ENCODE peak calls at places on chromosomes 2 and 18, in five cellular contexts. E is endothelial cell of umbilical vein, T is suprapubic skin, I is HCT116, K is prostate gland. P is an unnamed sample. For H3K4me1, the result is how much of the 10 kb centered on the place peaks cover.

GRCh38 chr2:154900963-154901517 is 202.5 kb downstream of the KCNJ3 start:
- DNase-seq in E (no peak), T (no peak), I (no peak), K (no peak), P (no peak)

GRCh38 chr2:11121099-11121822 is 34.0 kb upstream of the SLC66A3 start:
- DNase-seq in E (no peak), T (no peak), I (no peak), K (no peak), P (no peak)

GRCh38 chr2:43542285-43542933 is 53.4 kb downstream of the THADA start:
- DNase-seq in E (peak), T (no peak), I (peak), K (no peak), P (no peak)

GRCh38 chr2:208142255-208142924 is 3.6 kb downstream of the CRYGB start:
- DNase-seq in E (peak), T (no peak), I (no peak), K (no peak), P (no peak)

GRCh38 chr2:41965886-41966285 is 81.9 kb upstream of the PKDCC start:
- DNase-seq in E (peak), T (peak), I (no peak), K (no peak), P (no peak)

GRCh38 chr18:22194151-22194598 is 24.8 kb downstream of the GATA6 start:
- DNase-seq in E (peak), T (no peak), I (no peak), K (no peak), P (no peak)

GRCh38 chr2:214481204-214481603 is 70.3 kb downstream of the VWC2L start:
- DNase-seq in E (no peak), T (no peak), I (no peak), K (no peak), P (no peak)

GRCh38 chr2:23497063-23497462 is 112.1 kb downstream of the KLHL29 start:
- DNase-seq in E (peak), T (no peak), I (no peak), K (no peak), P (no peak)

GRCh38 chr18:28404721-28405120 is 227.8 kb upstream of the CDH2 start:
- DNase-seq in E (no peak), T (no peak), I (no peak), K (no peak), P (no peak)

GRCh38 chr2:208099682-208100081 is 24.6 kb downstream of the CRYGD start:
- DNase-seq in E (no peak), T (no peak), I (no peak), K (no peak), P (no peak)

GRCh38 chr2:55425449-55425848 is 5.8 kb upstream of the CCDC88A start:
- DNase-seq in E (peak), T (no peak), I (no peak), K (no peak), P (no peak)

GRCh38 chr2:3650140-3650944 is 7.7 kb upstream of the ALLC start:
- DNase-seq in E (no peak), T (no peak), I (no peak), K (no peak), P (no peak)

GRCh38 chr2:121824264-121824663 is 68.8 kb downstream of the TSN start:
- DNase-seq in E (no peak), T (no peak), I (no peak), K (no peak), P (no peak)

GRCh38 chr2:95329891-95330822 is 33.0 kb downstream of the KCNIP3 start:
- DNase-seq in E (no peak), T (no peak), I (no peak), K (no peak), P (no peak)

GRCh38 chr2:69641887-69642708 is 1.4 kb downstream of the AAK1 start:
- DNase-seq in E (peak), T (no peak), I (no peak), K (no peak), P (no peak)

GRCh38 chr2:69644506-69644979 is 1.0 kb upstream of the AAK1 start:
- DNase-seq in E (no peak), T (no peak), I (no peak), K (no peak), P (no peak)

GRCh38 chr2:69643602-69644505 is at the start of gene AAK1:
- DNase-seq in E (peak), T (peak), I (peak), K (peak), P (peak)

GRCh38 chr2:69645026-69645425 is 1.5 kb upstream of the AAK1 start:
- DNase-seq in E (peak), T (no peak), I (no peak), K (no peak), P (no peak)

DNA sequence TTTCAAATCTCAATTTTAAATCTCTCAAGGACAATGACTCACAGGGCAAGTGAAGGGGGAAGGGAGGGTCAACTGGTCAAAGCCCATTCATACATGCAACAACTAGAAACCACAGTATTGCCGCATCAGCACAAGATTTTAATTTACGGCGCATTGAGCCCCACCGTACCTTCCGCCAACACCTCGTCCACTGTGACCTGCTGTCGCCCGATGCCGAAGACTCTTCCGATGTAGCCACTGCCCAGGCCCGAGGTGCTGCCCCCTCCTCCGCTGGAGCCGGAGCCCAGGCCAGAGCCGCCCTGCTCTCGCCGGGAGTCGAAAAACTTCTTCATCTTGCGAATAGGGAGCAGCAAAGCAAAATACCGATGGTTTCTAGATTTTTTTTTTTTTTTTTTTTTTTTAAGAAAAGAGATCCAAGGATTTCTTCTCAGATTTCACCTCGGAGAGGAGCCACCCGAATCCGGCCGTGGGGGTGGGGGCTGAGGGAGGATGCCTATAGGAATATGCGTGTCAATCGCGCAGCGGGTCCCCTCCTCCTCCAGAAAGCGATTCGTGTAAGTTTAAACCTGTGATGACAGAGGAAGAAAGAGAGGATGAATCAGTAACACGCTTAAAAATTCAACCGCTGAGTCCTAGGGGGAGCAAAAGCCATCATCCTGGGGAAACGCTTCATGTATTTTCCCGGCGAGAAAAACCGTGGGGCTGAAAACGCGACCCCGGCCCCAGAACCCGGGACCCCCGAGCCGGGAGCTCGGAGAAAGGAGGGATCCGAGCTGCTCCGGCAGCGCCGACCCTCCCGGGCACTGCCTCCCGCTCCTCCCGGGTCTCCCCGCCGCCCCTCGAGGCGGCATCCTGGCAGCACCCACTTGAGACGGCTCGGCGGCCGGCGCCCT is 584 bp downstream of the AAK1 start:
- DNase-seq in E (peak), T (peak), I (no peak), K (peak), P (no peak)
- H3K4me1 ChIP-seq in E (under half), T (half or more), I (under half), K (under half), P (half or more)

GRCh38 chr2:20585710-20586378 is 65.1 kb downstream of the HS1BP3 start:
- DNase-seq in E (no peak), T (peak), I (no peak), K (no peak), P (no peak)

GRCh38 chr2:20584045-20584636 is 66.8 kb downstream of the HS1BP3 start:
- DNase-seq in E (no peak), T (no peak), I (peak), K (no peak), P (no peak)

GRCh38 chr2:20585351-20585709 is 65.6 kb downstream of the HS1BP3 start:
- DNase-seq in E (no peak), T (no peak), I (no peak), K (no peak), P (no peak)

GRCh38 chr2:20583425-20583881 is 67.4 kb downstream of the HS1BP3 start:
- DNase-seq in E (no peak), T (peak), I (no peak), K (no peak), P (no peak)

DNA sequence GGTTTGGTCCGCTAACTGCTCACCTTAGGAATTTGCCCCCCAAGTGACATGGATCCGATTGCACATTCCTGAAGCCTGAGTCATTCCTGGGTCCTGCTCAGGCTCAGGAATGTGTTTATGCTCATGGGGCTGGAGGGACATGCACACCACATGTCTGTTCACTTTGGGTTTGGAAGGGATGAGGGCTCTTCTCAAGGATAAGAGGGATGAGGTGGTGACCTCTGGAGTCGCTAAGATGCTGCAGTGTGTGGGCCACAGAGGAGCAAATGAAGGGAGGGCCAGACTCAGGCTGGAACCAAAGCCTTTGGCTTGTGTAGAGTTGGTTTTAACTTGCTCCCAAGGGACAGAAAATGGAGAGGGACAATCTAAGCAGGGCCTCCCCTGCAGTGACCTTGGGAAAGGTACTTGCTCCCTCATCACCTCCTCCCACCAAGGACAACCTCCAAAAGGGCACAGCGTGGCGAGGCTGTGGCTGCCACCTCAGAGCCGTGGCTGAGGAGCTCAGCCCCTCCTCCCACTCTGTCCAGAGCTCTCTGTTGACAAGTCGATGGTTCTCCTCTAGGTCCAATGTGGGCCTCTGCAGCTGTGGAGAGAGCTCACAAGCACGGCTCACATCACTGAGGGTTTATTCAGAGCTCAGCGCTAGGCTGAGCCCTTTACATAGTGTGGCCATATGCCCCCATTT is 66.1 kb downstream of the HS1BP3 start:
- DNase-seq in E (peak), T (peak), I (peak), K (peak), P (no peak)
- TF ChIP-seq POLR2AphosphoS5 in E (peak), T (no peak), I (no peak), K (peak), P (peak)

GRCh38 chr2:39419282-39420223 is 17.5 kb downstream of the MAP4K3 start:
- DNase-seq in E (no peak), T (no peak), I (no peak), K (no peak), P (no peak)

GRCh38 chr2:39418491-39418890 is 18.6 kb downstream of the MAP4K3 start:
- DNase-seq in E (no peak), T (no peak), I (no peak), K (no peak), P (no peak)

GRCh38 chr2:39413063-39413722 is 23.9 kb downstream of the MAP4K3 start:
- DNase-seq in E (no peak), T (no peak), I (no peak), K (no peak), P (no peak)

GRCh38 chr2:39411186-39411944 is 25.7 kb downstream of the MAP4K3 start:
- DNase-seq in E (peak), T (no peak), I (peak), K (no peak), P (no peak)

GRCh38 chr2:39416172-39416571 is 20.9 kb downstream of the MAP4K3 start:
- DNase-seq in E (no peak), T (no peak), I (no peak), K (no peak), P (no peak)
- H3K4me1 ChIP-seq in E (under half), T (under half), I (under half), K (under half), P (under half)

GRCh38 chr2:230982126-230982525 is 13.8 kb upstream of the SPATA3 start:
- DNase-seq in E (no peak), T (no peak), I (no peak), K (no peak), P (no peak)

GRCh38 chr2:230982528-230982927 is 13.4 kb upstream of the SPATA3 start:
- DNase-seq in E (no peak), T (no peak), I (no peak), K (no peak), P (no peak)

GRCh38 chr2:230983566-230983965 is 12.4 kb upstream of the SPATA3 start:
- DNase-seq in E (no peak), T (no peak), I (no peak), K (no peak), P (no peak)

GRCh38 chr2:230981704-230982103 is 14.2 kb upstream of the SPATA3 start:
- DNase-seq in E (no peak), T (no peak), I (no peak), K (no peak), P (no peak)

GRCh38 chr2:230980468-230980867 is 15.5 kb upstream of the SPATA3 start:
- DNase-seq in E (no peak), T (no peak), I (no peak), K (no peak), P (no peak)
- TF ChIP-seq POLR2AphosphoS5 in E (no peak), T (no peak), I (no peak), K (no peak), P (no peak)

DNA sequence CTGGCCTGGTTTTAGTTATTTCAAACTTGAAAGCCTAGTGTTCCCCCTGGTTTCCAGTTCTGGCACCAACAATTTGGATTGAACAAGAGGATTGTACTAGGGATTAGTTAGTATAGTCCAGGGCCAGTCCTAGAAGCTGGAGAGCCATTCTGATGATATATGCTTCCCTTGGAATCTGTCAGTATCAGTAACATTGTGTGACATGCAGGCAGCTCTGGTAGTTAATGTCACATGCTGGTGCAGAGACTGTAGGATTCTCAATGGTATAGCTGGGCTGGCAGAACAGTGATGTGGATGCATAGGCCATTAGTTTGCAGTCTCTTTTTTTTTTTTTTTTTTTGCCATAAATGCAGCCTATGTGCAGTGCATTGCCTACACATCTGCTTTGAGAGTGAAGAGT is 3.6 kb downstream of the MGAT5 start:
- DNase-seq in E (no peak), T (no peak), I (no peak), K (no peak), P (no peak)
- H3K4me1 ChIP-seq in E (under half), T (under half), I (under half), K (under half), P (half or more)

DNA sequence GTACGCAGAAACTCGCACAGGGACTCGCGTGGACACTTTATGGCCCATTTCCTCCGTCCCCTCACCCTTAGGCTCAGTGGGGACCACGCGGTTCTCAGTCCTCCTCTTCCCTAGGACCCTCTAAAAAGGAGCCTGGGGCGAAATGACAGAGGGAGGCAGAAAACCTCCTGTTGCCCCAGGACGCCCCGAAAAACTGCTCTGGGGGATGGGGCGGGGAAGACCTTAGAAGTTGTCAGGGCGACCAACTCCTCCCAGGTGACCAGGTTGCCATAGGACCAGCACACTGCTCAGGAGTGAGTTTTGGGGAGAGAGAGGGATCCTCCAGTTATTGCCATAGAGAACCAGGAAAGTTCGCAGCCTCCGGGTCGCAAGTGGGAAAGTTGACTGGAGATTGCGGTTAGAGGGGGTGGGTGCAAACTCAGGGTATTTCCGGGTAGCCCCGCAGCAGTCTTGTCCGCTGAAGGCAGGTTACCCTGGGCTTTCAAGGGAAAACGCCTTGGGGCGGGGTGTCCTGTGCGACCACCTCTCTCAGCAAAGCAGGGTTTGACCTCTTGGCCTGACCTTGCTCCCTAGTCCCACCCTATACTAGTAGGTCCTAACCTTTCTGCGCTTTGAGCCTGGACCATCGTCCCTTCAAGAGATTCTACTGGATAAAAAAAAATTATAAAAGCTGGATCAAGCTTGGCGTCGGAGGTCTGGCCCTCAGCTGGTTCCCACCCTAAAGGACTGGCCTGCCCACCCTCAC is 7.8 kb upstream of the PAX3 start:
- DNase-seq in E (no peak), T (no peak), I (no peak), K (no peak), P (no peak)
- TF ChIP-seq POLR2AphosphoS5 in E (no peak), T (no peak), I (no peak), K (no peak), P (no peak)

P was measured in esophagus muscularis mucosa.